ENCODE peak calls at places on chromosomes 13 and 19, in eight cellular contexts. C is stomach, O is A549, R is tibial nerve, D is K562, Y is suprapubic skin, V is ovary, N is HepG2. U is an unnamed sample.

GRCh38 chr13:35876601-35877000 is 254.6 kb downstream of the DCLK1 start:
- DNase-seq in V (no peak), D (no peak), R (no peak), N (no peak), C (no peak), Y (no peak), O (no peak), U (no peak)

GRCh38 chr13:20401958-20402856 is 123.5 kb downstream of the CRYL1 start:
- DNase-seq in V (no peak), N (no peak), C (peak; percentile 15), R (no peak), D (no peak), Y (no peak), O (no peak), U (no peak)

GRCh38 chr13:42597505-42597904 is 23.6 kb downstream of the TNFSF11 start:
- DNase-seq in O (no peak), V (no peak), N (no peak), D (no peak), Y (no peak), R (no peak), C (no peak), U (no peak)

GRCh38 chr13:51955841-51956603 is 55.2 kb downstream of the ATP7B start:
- DNase-seq in C (no peak), Y (no peak), D (peak; percentile 34), N (no peak), O (no peak), R (no peak), V (no peak), U (peak; percentile 53)

GRCh38 chr13:29428310-29428991 is 167.0 kb downstream of the SLC7A1 start:
- DNase-seq in V (peak; percentile 60), N (no peak), C (no peak), R (no peak), D (peak; percentile 11), Y (no peak), O (no peak), U (no peak)

GRCh38 chr13:61770697-61771096 is 355.0 kb upstream of the PCDH20 start:
- DNase-seq in R (no peak), C (no peak), O (no peak), Y (no peak), D (no peak), N (no peak), V (no peak), U (no peak)

GRCh38 chr13:76754414-76754813 is 131.8 kb downstream of the KCTD12 start:
- DNase-seq in Y (no peak), D (no peak), V (no peak), O (no peak), N (no peak), R (peak; percentile 43), C (no peak), U (no peak)

GRCh38 chr13:93244141-93244917 is 17.7 kb downstream of the GPC6 start:
- DNase-seq in C (no peak), V (no peak), N (no peak), Y (no peak), R (no peak), O (no peak), D (no peak), U (no peak)

GRCh38 chr19:19823916-19824315 is 2.4 kb upstream of the ZNF506 start:
- DNase-seq in D (no peak), N (no peak), R (no peak), O (no peak), Y (no peak), C (no peak), V (no peak), U (no peak)

GRCh38 chr19:17325881-17326594 is 8.6 kb downstream of the ANO8 start:
- DNase-seq in D (no peak), Y (no peak), V (no peak), R (peak; percentile 69), O (no peak), C (peak; percentile 40), N (no peak), U (no peak)

GRCh38 chr19:16022251-16022650 is 54.0 kb upstream of the TPM4 start:
- DNase-seq in Y (no peak), C (no peak), N (no peak), D (no peak), O (no peak), R (no peak), V (no peak), U (no peak)

GRCh38 chr13:27790523-27790922 is 1.8 kb upstream of the GSX1 start:
- DNase-seq in D (no peak), O (no peak), V (no peak), Y (no peak), R (no peak), C (no peak), N (no peak), U (no peak)

GRCh38 chr19:1173160-1173844 is 766 bp downstream of the SBNO2 start:
- DNase-seq in N (no peak), O (no peak), D (peak; percentile 51), C (no peak), V (peak; percentile 66), Y (peak; percentile 84), R (no peak), U (no peak)

GRCh38 chr13:20566424-20566916 is 487 bp upstream of the IFT88 start:
- DNase-seq in Y (no peak), V (no peak), O (peak; percentile 40), N (peak; percentile 76), R (peak; percentile 32), C (no peak), D (no peak), U (peak; percentile 75)

GRCh38 chr19:38714354-38714778 is 29.9 kb downstream of the CAPN12 start:
- DNase-seq in D (no peak), C (peak; percentile 83), O (no peak), N (no peak), R (no peak), Y (no peak), V (no peak), U (no peak)

GRCh38 chr13:109274188-109274821 is 512.1 kb downstream of the IRS2 start:
- DNase-seq in N (no peak), D (no peak), R (no peak), O (no peak), C (no peak), V (no peak), Y (no peak), U (no peak)

GRCh38 chr13:30111810-30112209 is 195.5 kb downstream of the KATNAL1 start:
- DNase-seq in O (peak; percentile 35), C (no peak), V (no peak), D (no peak), R (no peak), Y (no peak), N (peak; percentile 20), U (no peak)

GRCh38 chr19:43503501-43504425 is 783 bp downstream of the PHLDB3 start:
- DNase-seq in O (peak; percentile 95), N (peak; percentile 90), R (peak; percentile 98), V (peak; percentile 99), C (peak; percentile 98), D (peak; percentile 99), Y (peak; percentile 98), U (peak; percentile 98)
- TF ChIP-seq CTCF in O (peak; percentile 56), N (peak; percentile 82), R (no peak), V (no peak), C (no peak), D (peak; percentile 52), Y (no peak), U (no peak)

GRCh38 chr13:98910501-98910951 is 67.3 kb downstream of the DOCK9 start:
- DNase-seq in N (peak; percentile 7), R (no peak), V (no peak), D (peak; percentile 8), Y (no peak), C (no peak), O (peak; percentile 6), U (no peak)
- TF ChIP-seq EP300 in N (no peak), R (peak; percentile 33), V (peak; percentile 34), D (no peak), Y (no peak), C (no peak), O (no peak), U (no peak)

GRCh38 chr19:41895745-41896580 is 13.0 kb downstream of the ARHGEF1 start:
- DNase-seq in D (no peak), V (no peak), C (no peak), N (no peak), Y (no peak), O (peak; percentile 72), R (no peak), U (no peak)

GRCh38 chr19:41896581-41896942 is 13.6 kb downstream of the ARHGEF1 start:
- DNase-seq in Y (no peak), C (no peak), D (no peak), N (no peak), V (no peak), R (no peak), O (no peak), U (no peak)

GRCh38 chr19:41897820-41898219 is 14.8 kb downstream of the ARHGEF1 start:
- DNase-seq in O (no peak), C (no peak), R (no peak), Y (no peak), N (no peak), D (no peak), V (no peak), U (no peak)

GRCh38 chr19:41898235-41898634 is 15.3 kb downstream of the ARHGEF1 start:
- DNase-seq in N (no peak), R (no peak), D (no peak), Y (no peak), C (no peak), V (no peak), O (no peak), U (no peak)

DNA sequence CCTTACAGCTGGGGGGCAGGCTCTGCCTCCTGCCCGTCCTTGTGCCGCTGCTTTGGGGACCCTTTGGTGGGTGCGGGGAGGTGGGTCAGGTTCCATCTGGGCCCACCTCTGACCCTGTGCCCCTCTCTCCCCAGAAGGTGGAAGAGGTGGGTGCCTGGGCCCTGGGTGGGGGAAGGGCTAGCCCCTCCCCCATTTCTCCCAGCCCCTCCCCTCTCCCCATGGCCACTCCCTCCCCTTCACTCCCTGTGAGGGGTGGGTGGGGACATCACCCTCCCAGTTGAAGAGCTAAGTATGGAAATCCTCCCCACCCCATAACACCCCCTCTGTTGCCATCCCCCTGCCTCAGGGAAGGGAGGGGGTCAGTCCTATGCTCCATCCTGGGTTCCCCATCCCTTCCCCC is 14.2 kb downstream of the ARHGEF1 start:
- DNase-seq in C (no peak), O (no peak), Y (no peak), N (no peak), V (no peak), D (no peak), R (no peak), U (no peak)
- H3K27ac ChIP-seq in C (no peak overlapping the region), O (no peak overlapping the region), Y (no peak overlapping the region), N (no peak overlapping the region), V (no peak overlapping the region), D (no peak overlapping the region), R (no peak overlapping the region), U (no peak overlapping the region)

GRCh38 chr19:51639916-51640315 is 6.7 kb downstream of the SIGLEC14 start:
- DNase-seq in O (no peak), C (no peak), D (no peak), V (no peak), Y (no peak), R (no peak), N (no peak), U (no peak)

GRCh38 chr19:51632126-51632525 is 1.9 kb upstream of the SIGLEC5 start:
- DNase-seq in N (no peak), V (no peak), O (no peak), Y (no peak), D (no peak), C (no peak), R (no peak), U (no peak)

GRCh38 chr19:51640371-51640770 is 6.3 kb downstream of the SIGLEC14 start:
- DNase-seq in C (no peak), R (no peak), V (no peak), D (no peak), O (no peak), Y (no peak), N (no peak), U (no peak)

GRCh38 chr19:51641648-51642047 is 5.0 kb downstream of the SIGLEC14 start:
- DNase-seq in D (no peak), R (no peak), Y (no peak), N (no peak), C (no peak), V (no peak), O (no peak), U (no peak)

GRCh38 chr19:51637362-51637978 is 7.3 kb upstream of the SIGLEC5 start:
- DNase-seq in D (peak; percentile 45), O (peak; percentile 31), N (peak; percentile 33), C (no peak), Y (no peak), V (no peak), R (no peak), U (no peak)
- TF ChIP-seq CTCF in D (peak; percentile 69), O (peak; percentile 41), N (peak; percentile 53), C (no peak), Y (no peak), V (no peak), R (no peak), U (no peak)